ENCODE peak calls at places on chromosomes 1 and 21, in seven cellular contexts. J is SK-N-SH; W is tibial nerve; I is A549; R is CD8-positive, alpha-beta memory T cell; K is lung; F is adipocyte. A is an unnamed sample.

GRCh38 chr1:87196110-87196509 is 132.6 kb upstream of the LMO4 start:
- DNase-seq in R (no peak), J (no peak), W (no peak), F (no peak), K (no peak), I (no peak), A (no peak)

GRCh38 chr1:15399710-15400109 is 10.0 kb upstream of the EFHD2 start:
- DNase-seq in K (no peak), I (no peak), F (no peak), W (no peak), J (no peak), R (no peak), A (no peak)

GRCh38 chr1:153608742-153609584 is 4.0 kb downstream of the S100A16 start:
- DNase-seq in F (peak; percentile 82), W (peak; percentile 69), R (no peak), K (peak; percentile 82), I (peak; percentile 98), J (no peak), A (peak; percentile 87)

GRCh38 chr1:171998711-171999110 is 157.4 kb downstream of the DNM3 start:
- DNase-seq in J (no peak), K (no peak), F (no peak), R (no peak), W (no peak), I (no peak), A (no peak)

GRCh38 chr1:219781491-219781890 is 146.9 kb downstream of the SLC30A10 start:
- DNase-seq in J (no peak), W (no peak), F (no peak), R (no peak), K (no peak), I (no peak), A (no peak)

GRCh38 chr1:236913371-236914037 is 90.7 kb downstream of the MT1HL1 start:
- DNase-seq in W (no peak), K (no peak), R (no peak), J (no peak), F (peak; percentile 5), I (no peak), A (no peak)

GRCh38 chr1:214377485-214377884 is 96.5 kb downstream of the SMYD2 start:
- DNase-seq in J (no peak), I (no peak), F (no peak), R (no peak), K (no peak), W (no peak), A (no peak)

GRCh38 chr1:37477198-37477931 is 3.0 kb downstream of the ZC3H12A start:
- DNase-seq in I (no peak), F (peak; percentile 45), R (peak; percentile 87), K (peak; percentile 65), J (peak; percentile 71), W (no peak), A (peak; percentile 41)

GRCh38 chr1:9084883-9085282 is 15.4 kb upstream of the SLC2A5 start:
- DNase-seq in R (no peak), W (no peak), J (no peak), I (no peak), F (no peak), K (no peak), A (peak; percentile 59)

GRCh38 chr1:227919916-227920315 is 27.8 kb downstream of the WNT9A start:
- DNase-seq in K (no peak), F (no peak), J (peak; percentile 87), I (no peak), W (no peak), R (no peak), A (no peak)

GRCh38 chr1:234186037-234186688 is 187.1 kb upstream of the COA6 start:
- DNase-seq in R (no peak), K (no peak), F (no peak), I (peak; percentile 69), W (no peak), J (no peak), A (peak; percentile 96)

GRCh38 chr1:209609403-209610377 is 26.2 kb downstream of the CAMK1G start:
- DNase-seq in W (no peak), I (no peak), F (no peak), K (no peak), J (no peak), R (no peak), A (no peak)

GRCh38 chr1:230186003-230186863 is 119.2 kb downstream of the GALNT2 start:
- DNase-seq in R (no peak), F (peak; percentile 80), W (no peak), J (no peak), I (peak; percentile 87), K (peak; percentile 89), A (peak; percentile 89)

GRCh38 chr21:45432575-45433255 is 27.8 kb downstream of the COL18A1 start:
- DNase-seq in K (no peak), I (no peak), J (no peak), F (peak; percentile 63), W (peak; percentile 32), R (no peak), A (no peak)

GRCh38 chr1:175188936-175189335 is 3.6 kb downstream of the KIAA0040 start:
- DNase-seq in F (no peak), W (no peak), K (peak; percentile 46), I (no peak), R (peak; percentile 45), J (no peak), A (no peak)

GRCh38 chr21:40445349-40445921 is 401.5 kb downstream of the DSCAM start:
- DNase-seq in W (no peak), F (peak; percentile 13), K (no peak), J (peak; percentile 43), R (no peak), I (no peak), A (no peak)

DNA sequence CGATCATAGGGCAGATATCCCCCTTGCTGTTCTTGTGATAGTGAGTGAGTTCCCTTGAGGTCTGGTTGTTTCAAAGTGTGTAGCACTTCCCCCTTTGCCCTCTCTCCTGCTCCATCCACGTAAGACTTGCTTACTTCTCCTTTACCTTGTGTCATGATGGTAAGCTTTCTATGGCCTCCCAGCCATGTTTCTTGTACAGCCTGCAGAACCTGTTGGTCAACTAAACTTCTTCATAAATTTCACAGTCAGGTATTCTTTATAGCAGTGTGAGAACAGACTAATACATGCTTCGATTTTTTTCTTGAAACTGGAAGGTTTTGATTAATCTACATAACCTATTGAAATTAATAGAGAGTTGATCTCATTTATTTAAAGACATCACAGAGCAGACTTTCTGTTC is 302.5 kb upstream of the PBX1 start:
- DNase-seq in I (no peak), K (no peak), W (no peak), F (no peak), J (no peak), R (no peak), A (no peak)
- H3K9me3 ChIP-seq in I (no peaks in the 10 kb centered on the region), K (peaks cover 10% of the 10 kb centered on the region), W (peaks cover 28% of the 10 kb centered on the region), F (peaks cover 8% of the 10 kb centered on the region), J (no peaks in the 10 kb centered on the region), R (peaks cover 5% of the 10 kb centered on the region), A (no peaks in the 10 kb centered on the region)

DNA sequence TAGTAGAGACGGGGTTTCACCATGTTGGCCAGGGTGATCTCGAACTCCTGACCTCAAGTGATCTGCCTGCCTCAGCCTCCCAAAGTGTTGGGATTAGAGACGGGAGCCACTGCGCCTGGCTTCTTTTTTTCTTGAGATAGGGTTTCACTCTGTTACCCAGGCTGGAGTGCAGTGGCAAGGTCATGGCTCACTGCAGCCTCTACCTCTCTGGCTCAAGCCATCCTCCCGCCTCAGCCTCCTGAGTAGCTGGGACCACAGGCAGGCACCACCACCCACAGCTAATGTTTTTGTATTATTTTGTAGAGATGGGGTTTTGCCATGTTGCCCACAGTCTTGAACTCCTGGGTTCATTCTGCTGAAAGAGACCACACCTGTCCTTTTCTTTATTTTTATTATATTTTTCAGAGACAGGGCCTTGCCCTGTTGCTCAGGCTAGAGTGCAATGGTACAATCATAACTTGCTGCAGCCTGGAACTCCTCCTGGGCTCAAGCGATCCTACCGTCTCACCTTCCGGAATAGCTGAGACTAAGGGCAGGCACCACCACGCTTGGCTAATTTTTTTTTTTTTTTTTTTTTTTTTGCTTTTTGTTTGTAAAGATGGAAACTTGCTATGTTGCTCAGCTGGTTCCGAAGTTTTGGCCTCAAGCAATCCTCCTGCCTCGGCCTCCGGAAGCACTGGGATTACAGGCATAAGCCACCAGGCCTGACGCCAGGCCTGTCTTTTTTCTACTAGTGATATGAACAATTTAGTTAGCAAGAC is 3.1 kb downstream of the LMNA start:
- DNase-seq in R (no peak), F (no peak), K (no peak), J (no peak), W (no peak), I (no peak), A (peak; percentile 52)
- H3K4me3 ChIP-seq in R (no peak overlapping the region), F (peak overlapping the region; percentile 90), K (no peak overlapping the region), J (peak overlapping the region; percentile 74), W (peak overlapping the region; percentile 85), I (peak overlapping the region; percentile 99), A (peak overlapping the region; percentile 96)

DNA sequence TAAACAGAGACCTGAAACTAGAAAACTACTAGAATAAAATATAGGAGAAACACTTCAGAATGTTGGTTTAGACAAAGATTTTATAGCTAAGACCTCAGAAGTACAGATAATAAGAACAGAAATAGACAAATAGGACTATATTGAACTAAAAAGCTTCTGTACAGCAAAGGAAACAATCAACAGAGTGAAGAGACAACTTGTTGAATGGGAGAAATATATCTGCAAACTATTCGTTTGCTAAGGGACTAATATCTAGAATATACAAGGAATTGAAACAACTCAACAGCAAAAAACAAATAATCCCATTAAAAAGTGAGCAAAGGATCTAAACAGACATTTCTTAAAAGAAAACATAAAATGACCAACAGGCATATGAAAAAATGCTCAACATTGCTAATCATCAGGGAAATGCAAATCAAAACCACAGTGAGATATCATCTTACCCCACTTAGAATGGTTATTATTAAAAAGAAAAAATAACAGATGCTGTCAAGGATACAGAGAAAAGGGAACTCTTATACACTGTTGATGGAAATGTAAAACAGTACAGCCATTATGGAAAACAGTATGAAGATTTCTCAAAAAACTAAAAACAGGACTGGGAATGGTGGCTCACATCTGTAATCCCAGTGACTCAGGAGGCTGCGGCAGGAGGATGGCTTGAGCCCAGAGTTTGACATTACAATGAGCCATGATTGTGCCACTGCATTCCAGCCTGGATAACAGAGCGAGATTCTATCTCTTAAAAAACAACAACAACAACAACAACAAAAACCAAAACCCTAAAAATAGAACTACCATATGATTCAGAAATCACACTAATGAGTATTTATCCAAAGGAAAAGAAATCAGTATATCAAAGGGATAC is 37.3 kb upstream of the ZSWIM5 start:
- DNase-seq in R (no peak), K (no peak), F (peak; percentile 19), W (no peak), J (no peak), I (no peak), A (peak; percentile 25)
- H3K9me3 ChIP-seq in R (no peaks in the 10 kb centered on the region), K (no peaks in the 10 kb centered on the region), F (peaks cover 4% of the 10 kb centered on the region), W (peaks cover 9% of the 10 kb centered on the region), J (no peaks in the 10 kb centered on the region), I (peaks cover 8% of the 10 kb centered on the region), A (peaks cover 21% of the 10 kb centered on the region)

DNA sequence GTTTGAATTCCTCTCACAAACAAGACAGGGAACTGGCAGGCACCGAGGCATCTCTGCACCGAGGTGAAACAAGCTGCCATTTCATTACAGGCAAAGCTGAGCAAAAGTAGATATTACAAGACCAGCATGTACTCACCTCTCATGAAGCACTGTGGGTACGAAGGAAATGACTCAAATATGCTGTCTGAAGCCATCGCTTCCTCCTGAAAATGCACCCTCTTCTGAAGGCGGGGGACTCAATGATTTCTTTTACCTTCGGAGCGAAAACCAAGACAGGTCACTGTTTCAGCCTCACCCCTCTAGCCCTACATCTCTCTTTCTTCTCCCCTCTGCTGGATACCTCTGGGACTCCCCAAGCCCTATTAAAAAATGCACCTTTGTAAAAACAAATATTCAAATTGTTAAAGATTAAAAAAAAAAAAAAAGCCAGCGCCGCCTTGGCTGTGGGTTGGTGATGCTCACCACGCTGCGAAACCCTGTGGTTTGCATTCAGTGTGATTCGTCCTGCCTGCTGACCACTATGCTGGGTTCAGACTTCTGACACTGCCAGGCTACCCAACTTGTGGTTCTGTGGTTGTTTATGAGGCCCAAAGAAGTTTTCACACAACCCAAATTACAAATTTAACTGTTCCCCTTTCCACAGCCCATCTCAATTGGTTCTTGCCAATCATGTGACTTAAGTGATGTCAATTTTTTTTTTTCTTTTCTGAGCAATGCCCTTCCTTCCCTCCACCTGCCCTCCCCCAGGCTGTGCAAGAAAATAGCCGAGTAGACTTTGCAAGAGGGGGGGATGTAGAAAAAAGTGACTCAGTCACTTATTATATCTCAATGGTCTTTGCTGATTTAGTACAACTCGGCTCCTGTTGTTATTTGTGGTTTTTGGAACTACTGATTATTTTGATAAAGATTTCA is at the start of gene RUNX1:
- DNase-seq in F (peak; percentile 42), K (peak; percentile 58), I (no peak), W (peak; percentile 37), J (no peak), R (peak; percentile 94), A (peak; percentile 82)
- H3K4me3 ChIP-seq in F (peak within 1 kb of the TSS; percentile 76), K (no peak within 1 kb of the TSS), I (no peak within 1 kb of the TSS), W (peak within 1 kb of the TSS; percentile 41), J (peak within 1 kb of the TSS; percentile 3), R (peak within 1 kb of the TSS; percentile 83), A (peak within 1 kb of the TSS; percentile 44)